ENCODE peak calls at places on chromosome 22, in ten cellular contexts. K is RWPE2, T is pancreas, Z is hepatocyte, C is fibroblast of lung, V is thoracic aorta, A is prostate gland, H is cardiac fibroblast, N is HFF-Myc, O is dorsolateral prefrontal cortex. B is an unnamed sample.

GRCh38 chr22:19868773-19869471 is 14.2 kb upstream of the GNB1L start:
- DNase-seq in H (no peak), C (no peak), Z (no peak), T (peak), N (no peak), A (no peak), O (peak), V (no peak), K (peak), B (no peak)

GRCh38 chr22:30521368-30522156 is 16.1 kb upstream of the SEC14L4 start:
- DNase-seq in C (no peak), K (no peak), H (no peak), V (no peak), N (no peak), Z (no peak), T (no peak), O (no peak), A (no peak), B (no peak)

GRCh38 chr22:30057375-30057774 is 22.9 kb upstream of the HORMAD2 start:
- DNase-seq in V (no peak), K (no peak), H (no peak), N (no peak), C (no peak), O (no peak), T (no peak), A (no peak), Z (no peak), B (no peak)

GRCh38 chr22:38243007-38243775 is 29.6 kb downstream of the TMEM184B start:
- DNase-seq in V (no peak), N (no peak), O (no peak), H (peak), C (peak), A (no peak), K (no peak), Z (peak), T (no peak), B (peak)

GRCh38 chr22:29380032-29380781 is 8.2 kb downstream of the AP1B1 start:
- DNase-seq in V (no peak), A (no peak), N (no peak), O (no peak), T (no peak), H (peak), C (no peak), K (no peak), Z (no peak), B (no peak)

GRCh38 chr22:38172016-38172431 is 9.6 kb downstream of the PLA2G6 start:
- DNase-seq in V (no peak), C (peak), Z (no peak), A (no peak), N (no peak), T (peak), H (no peak), K (no peak), O (peak), B (no peak)

GRCh38 chr22:24165673-24166072 is 15.6 kb upstream of the SUSD2 start:
- DNase-seq in K (no peak), O (no peak), Z (no peak), H (no peak), T (no peak), C (peak), N (no peak), V (no peak), A (no peak), B (no peak)

GRCh38 chr22:31646186-31647019 is 15.6 kb downstream of the PISD start:
- DNase-seq in N (peak), A (no peak), C (peak), H (peak), Z (peak), K (peak), T (no peak), V (no peak), O (no peak), B (peak)

GRCh38 chr22:28075260-28075981 is 156.4 kb upstream of the PITPNB start:
- DNase-seq in A (no peak), H (peak), C (peak), O (no peak), V (no peak), N (peak), Z (peak), T (no peak), K (no peak), B (peak)

GRCh38 chr22:36625102-36625501 is 78.5 kb downstream of the CACNG2 start:
- DNase-seq in Z (no peak), V (no peak), H (no peak), O (no peak), T (no peak), K (no peak), N (no peak), C (no peak), A (no peak), B (no peak)
- TF ChIP-seq CTCF in Z (no peak), V (no peak), H (no peak), O (no peak), T (no peak), K (no peak), N (no peak), C (no peak), A (no peak), B (no peak)

GRCh38 chr22:44158766-44159165 is 22.0 kb upstream of the PARVG start:
- DNase-seq in N (no peak), O (no peak), H (peak), T (no peak), K (no peak), V (no peak), A (no peak), Z (no peak), C (no peak), B (no peak)
- TF ChIP-seq CTCF in N (no peak), O (no peak), H (no peak), T (no peak), K (no peak), V (no peak), A (no peak), Z (no peak), C (no peak), B (no peak)

GRCh38 chr22:43110444-43110926 is at the start of gene BIK:
- DNase-seq in Z (peak), C (no peak), H (peak), O (peak), N (no peak), A (peak), K (no peak), T (peak), V (no peak), B (peak)
- TF ChIP-seq CTCF in Z (peak), C (peak), H (peak), O (peak), N (peak), A (no peak), K (peak), T (no peak), V (peak), B (no peak)

DNA sequence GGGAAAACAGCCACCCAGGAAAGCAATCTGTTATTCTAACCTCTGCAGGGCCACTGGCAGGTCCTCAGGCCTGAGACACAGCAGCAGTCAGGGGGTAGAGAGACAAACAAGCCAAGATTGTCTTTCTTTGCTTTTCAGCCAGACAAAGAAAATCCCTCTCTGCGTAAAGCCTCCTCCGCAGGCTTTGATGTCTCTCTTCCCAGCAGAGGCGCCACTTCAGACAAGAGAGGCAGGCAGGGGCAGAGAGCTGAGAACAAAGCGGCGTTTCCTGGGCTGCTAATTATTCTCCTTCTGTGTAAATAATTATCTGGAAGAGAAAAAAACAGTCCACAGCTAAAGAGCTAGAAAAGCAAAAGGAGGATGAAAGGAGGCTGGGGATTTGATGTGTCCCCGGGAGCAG is 102.7 kb upstream of the SEZ6L start:
- DNase-seq in N (no peak), K (no peak), V (no peak), H (no peak), C (no peak), A (no peak), T (no peak), Z (peak), O (no peak), B (no peak)
- TF ChIP-seq CTCF in N (no peak), K (no peak), V (no peak), H (no peak), C (no peak), A (no peak), T (no peak), Z (peak), O (no peak), B (no peak)

GRCh38 chr22:39306456-39307361 is 12.7 kb downstream of the RPL3 start:
- DNase-seq in K (peak), N (no peak), A (no peak), V (no peak), T (no peak), O (no peak), C (no peak), H (peak), Z (no peak), B (peak)
- TF ChIP-seq CTCF in K (peak), N (peak), A (peak), V (no peak), T (peak), O (peak), C (peak), H (peak), Z (peak), B (peak)

GRCh38 chr22:49629586-49630447 is 197.9 kb downstream of the BRD1 start:
- DNase-seq in C (no peak), K (peak), N (no peak), V (no peak), O (no peak), A (no peak), Z (peak), H (no peak), T (no peak), B (no peak)

GRCh38 chr22:49626361-49627216 is 201.1 kb downstream of the BRD1 start:
- DNase-seq in T (peak), H (no peak), K (no peak), V (no peak), A (no peak), Z (no peak), O (no peak), C (no peak), N (no peak), B (no peak)

GRCh38 chr22:49629024-49629570 is 198.6 kb downstream of the BRD1 start:
- DNase-seq in A (no peak), Z (no peak), O (no peak), C (no peak), V (no peak), T (peak), H (no peak), K (peak), N (no peak), B (no peak)

GRCh38 chr22:49628351-49629023 is 199.2 kb downstream of the BRD1 start:
- DNase-seq in T (peak), N (no peak), V (no peak), O (no peak), Z (no peak), H (no peak), K (peak), A (no peak), C (no peak), B (no peak)

DNA sequence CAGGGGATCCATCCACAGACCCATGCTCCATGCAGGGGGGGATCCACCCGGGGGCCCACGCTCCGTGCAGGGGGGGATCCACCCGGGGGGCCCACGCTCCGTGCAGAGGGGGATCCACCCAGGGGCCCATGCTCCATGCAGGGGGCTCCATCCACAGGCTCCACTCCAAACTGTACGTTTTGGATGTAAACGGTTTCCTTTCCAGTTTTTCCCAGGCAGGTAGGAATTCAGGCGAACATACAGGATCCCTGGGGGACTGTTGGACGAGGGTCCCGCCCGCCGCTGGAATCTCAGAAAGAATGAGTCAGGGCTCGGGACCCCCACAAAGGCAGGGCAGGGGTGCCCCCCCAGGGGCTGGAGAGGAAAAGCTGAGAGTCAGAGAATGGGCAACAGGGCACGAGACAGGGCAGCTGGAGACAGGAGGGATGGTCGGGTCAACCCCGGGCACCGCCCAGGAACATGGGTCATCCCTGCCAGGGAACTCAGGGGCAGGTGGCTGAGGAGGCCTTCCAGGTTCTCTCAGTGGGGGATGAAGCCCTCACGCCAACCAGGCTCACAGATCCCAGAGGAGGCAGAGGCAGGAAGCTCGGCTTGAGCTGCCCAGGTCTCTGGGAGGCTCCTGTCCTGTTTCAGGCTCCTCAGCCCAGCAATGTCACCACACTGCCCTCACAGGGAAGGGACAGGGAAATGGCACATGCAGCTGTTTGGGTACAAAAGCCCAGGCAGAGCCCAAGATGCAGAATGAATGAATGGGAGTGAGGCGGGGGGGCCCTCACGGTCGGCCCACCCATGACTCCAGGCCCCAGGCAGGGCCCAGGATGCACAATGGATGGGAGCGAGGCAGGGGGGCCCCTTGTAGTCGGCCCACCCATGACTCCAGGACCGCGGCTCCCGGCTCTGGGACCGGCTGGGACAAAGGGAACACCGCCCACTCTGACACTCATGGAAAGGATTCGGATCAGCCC is 200.2 kb downstream of the BRD1 start:
- DNase-seq in O (no peak), V (no peak), H (no peak), N (no peak), K (peak), Z (no peak), C (no peak), T (peak), A (no peak), B (peak)
- TF ChIP-seq CTCF in O (peak), V (no peak), H (no peak), N (no peak), K (no peak), Z (no peak), C (no peak), T (no peak), A (no peak), B (no peak)